ENCODE peak calls at places on chromosomes 11 and 22, in four cellular contexts. V is activated CD4-positive, alpha-beta T cell treated with anti-CD3 and anti-CD28 coated beads for 24 hours; A is choroid plexus epithelial cell; W is iris pigment epithelial cell. R is an unnamed sample.

GRCh38 chr11:93368022-93368421 is 37.5 kb downstream of the DEUP1 start:
- DNase-seq in V (no peak), A (no peak), W (no peak), R (no peak)

GRCh38 chr11:14908214-14908880 is 16.3 kb upstream of the CYP2R1 start:
- DNase-seq in V (no peak), A (peak; percentile 76), W (peak; percentile 55), R (peak; percentile 68)

GRCh38 chr11:128334311-128335044 is 252.9 kb downstream of the ETS1 start:
- DNase-seq in V (no peak), A (no peak), W (no peak), R (no peak)

GRCh38 chr11:12744831-12745502 is 70.7 kb downstream of the TEAD1 start:
- DNase-seq in V (no peak), A (peak; percentile 26), W (no peak), R (no peak)

GRCh38 chr22:24681236-24681635 is 78.2 kb downstream of the GGT1 start:
- DNase-seq in V (no peak), A (peak; percentile 83), W (peak; percentile 93), R (no peak)

GRCh38 chr11:101880208-101880607 is 34.6 kb upstream of the CEP126 start:
- DNase-seq in V (no peak), A (peak; percentile 91), W (peak; percentile 81), R (no peak)

GRCh38 chr11:83158965-83159900 is 2.3 kb downstream of the PCF11 start:
- DNase-seq in V (no peak), A (no peak), W (no peak), R (no peak)

GRCh38 chr11:120340529-120340928 is 4.3 kb downstream of the ARHGEF12 start:
- DNase-seq in V (no peak), A (peak; percentile 53), W (peak; percentile 47), R (no peak)

GRCh38 chr11:27250867-27251266 is 112.1 kb downstream of the CCDC34 start:
- DNase-seq in V (no peak), A (no peak), W (no peak), R (no peak)

GRCh38 chr11:66070604-66071325 is 693 bp downstream of the PACS1 start:
- DNase-seq in V (no peak), A (peak; percentile 39), W (peak; percentile 50), R (no peak)

GRCh38 chr11:19693146-19693545 is 19.5 kb upstream of the NAV2 start:
- DNase-seq in V (no peak), A (no peak), W (no peak), R (no peak)

GRCh38 chr11:36953986-36954385 is 355.9 kb upstream of the RAG2 start:
- DNase-seq in V (no peak), A (peak; percentile 3), W (peak; percentile 15), R (no peak)

GRCh38 chr11:114625294-114625693 is 29.7 kb upstream of the NXPE4 start:
- DNase-seq in V (no peak), A (no peak), W (no peak), R (no peak)

GRCh38 chr22:25747245-25747944 is 5.4 kb downstream of the MYO18B start:
- DNase-seq in V (no peak), A (peak; percentile 85), W (peak; percentile 99), R (no peak)

R was measured in T47D.